ENCODE peak calls at places on chromosomes 4 and X, in nine cellular contexts. One of them, this sample, is unnamed.

GRCh38 chrX:14497184-14497666 is 32.1 kb upstream of the GLRA2 start:
- DNase-seq in Peyer's patch: peak; percentile 17
- DNase-seq in BE2C: no peak
- DNase-seq in AG10803: peak; percentile 8
- DNase-seq in transverse colon: no peak
- DNase-seq in PC-3: no peak
- DNase-seq in H1: no peak
- DNase-seq in cardiac fibroblast: peak; percentile 15
- DNase-seq in left ventricle myocardium inferior: no peak
- DNase-seq in this sample: peak; percentile 29

GRCh38 chrX:56233100-56233499 is 944 bp downstream of the KLF8 start:
- DNase-seq in left ventricle myocardium inferior: no peak
- DNase-seq in cardiac fibroblast: peak; percentile 2
- DNase-seq in BE2C: no peak
- DNase-seq in AG10803: no peak
- DNase-seq in transverse colon: no peak
- DNase-seq in PC-3: no peak
- DNase-seq in H1: peak; percentile 43
- DNase-seq in Peyer's patch: no peak
- DNase-seq in this sample: no peak

GRCh38 chr4:141686146-141686775 is 49.9 kb downstream of the IL15 start:
- DNase-seq in PC-3: peak; percentile 78
- DNase-seq in left ventricle myocardium inferior: no peak
- DNase-seq in cardiac fibroblast: peak; percentile 90
- DNase-seq in AG10803: peak; percentile 15
- DNase-seq in H1: no peak
- DNase-seq in Peyer's patch: no peak
- DNase-seq in transverse colon: no peak
- DNase-seq in BE2C: no peak
- DNase-seq in this sample: no peak

GRCh38 chrX:143462696-143463095 is 54.6 kb downstream of the SPANXN3 start:
- DNase-seq in left ventricle myocardium inferior: no peak
- DNase-seq in PC-3: no peak
- DNase-seq in cardiac fibroblast: no peak
- DNase-seq in H1: no peak
- DNase-seq in Peyer's patch: no peak
- DNase-seq in transverse colon: no peak
- DNase-seq in AG10803: no peak
- DNase-seq in BE2C: no peak
- DNase-seq in this sample: no peak

GRCh38 chrX:131704136-131704695 is 160.3 kb downstream of the OR13H1 start:
- DNase-seq in PC-3: peak; percentile 37
- DNase-seq in transverse colon: peak; percentile 93
- DNase-seq in BE2C: no peak
- DNase-seq in left ventricle myocardium inferior: no peak
- DNase-seq in Peyer's patch: peak; percentile 93
- DNase-seq in cardiac fibroblast: no peak
- DNase-seq in AG10803: peak; percentile 5
- DNase-seq in H1: no peak
- DNase-seq in this sample: peak; percentile 14

GRCh38 chr4:30720656-30721352 is 635 bp downstream of the PCDH7 start:
- DNase-seq in BE2C: peak; percentile 63
- DNase-seq in Peyer's patch: no peak
- DNase-seq in AG10803: peak; percentile 9
- DNase-seq in left ventricle myocardium inferior: peak; percentile 25
- DNase-seq in transverse colon: peak; percentile 12
- DNase-seq in H1: peak; percentile 69
- DNase-seq in PC-3: peak; percentile 21
- DNase-seq in cardiac fibroblast: peak; percentile 48
- DNase-seq in this sample: no peak

GRCh38 chr4:76892001-76892400 is 5.9 kb downstream of the SOWAHB start:
- DNase-seq in Peyer's patch: no peak
- DNase-seq in BE2C: no peak
- DNase-seq in cardiac fibroblast: no peak
- DNase-seq in transverse colon: no peak
- DNase-seq in H1: no peak
- DNase-seq in PC-3: no peak
- DNase-seq in AG10803: peak; percentile 51
- DNase-seq in left ventricle myocardium inferior: no peak
- DNase-seq in this sample: no peak

GRCh38 chr4:152996672-152997071 is 60.5 kb downstream of the FHDC1 start:
- DNase-seq in AG10803: no peak
- DNase-seq in H1: no peak
- DNase-seq in left ventricle myocardium inferior: no peak
- DNase-seq in BE2C: no peak
- DNase-seq in cardiac fibroblast: no peak
- DNase-seq in transverse colon: no peak
- DNase-seq in Peyer's patch: no peak
- DNase-seq in PC-3: no peak
- DNase-seq in this sample: no peak

GRCh38 chrX:145823132-145823531 is 5.5 kb downstream of the SLITRK2 start:
- DNase-seq in PC-3: no peak
- DNase-seq in AG10803: no peak
- DNase-seq in cardiac fibroblast: no peak
- DNase-seq in H1: no peak
- DNase-seq in BE2C: no peak
- DNase-seq in transverse colon: no peak
- DNase-seq in left ventricle myocardium inferior: no peak
- DNase-seq in Peyer's patch: no peak
- DNase-seq in this sample: no peak

GRCh38 chr4:7911044-7911578 is 28.6 kb downstream of the AFAP1 start:
- DNase-seq in AG10803: peak; percentile 96
- DNase-seq in H1: no peak
- DNase-seq in BE2C: peak; percentile 84
- DNase-seq in PC-3: no peak
- DNase-seq in transverse colon: no peak
- DNase-seq in cardiac fibroblast: peak; percentile 96
- DNase-seq in Peyer's patch: no peak
- DNase-seq in left ventricle myocardium inferior: no peak
- DNase-seq in this sample: no peak
- H3K4me3 ChIP-seq in AG10803: peak overlapping the region; percentile 54
- H3K4me3 ChIP-seq in H1: no peak overlapping the region
- H3K4me3 ChIP-seq in BE2C: peak overlapping the region; percentile 11
- H3K4me3 ChIP-seq in PC-3: no peak overlapping the region
- H3K4me3 ChIP-seq in transverse colon: no peak overlapping the region
- H3K4me3 ChIP-seq in cardiac fibroblast: peak overlapping the region; percentile 11
- H3K4me3 ChIP-seq in Peyer's patch: no peak overlapping the region
- H3K4me3 ChIP-seq in left ventricle myocardium inferior: peak overlapping the region; percentile 38
- H3K4me3 ChIP-seq in this sample: no peak overlapping the region

DNA sequence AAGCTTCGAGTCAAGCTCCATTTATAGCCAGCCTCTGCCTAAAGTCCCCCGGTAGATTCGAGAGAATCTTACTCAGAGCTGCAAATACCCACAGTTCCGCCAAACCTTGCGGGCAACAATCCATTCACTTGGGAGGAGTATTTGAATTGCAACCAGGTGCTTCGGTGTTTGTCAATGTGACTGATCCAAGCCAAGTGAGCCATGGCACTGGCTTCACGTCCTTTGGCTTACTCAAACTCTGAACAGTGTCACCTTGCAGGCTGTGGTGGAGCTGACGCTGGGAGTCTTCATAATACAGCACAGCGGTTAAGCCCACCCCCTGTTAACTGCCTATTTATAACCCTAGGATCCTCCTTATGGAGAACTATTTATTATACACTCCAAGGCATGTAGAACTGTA is 11.2 kb downstream of the CD40LG start:
- DNase-seq in left ventricle myocardium inferior: no peak
- DNase-seq in cardiac fibroblast: no peak
- DNase-seq in Peyer's patch: no peak
- DNase-seq in H1: no peak
- DNase-seq in BE2C: no peak
- DNase-seq in AG10803: no peak
- DNase-seq in PC-3: no peak
- DNase-seq in transverse colon: no peak
- DNase-seq in this sample: no peak
- H3K4me3 ChIP-seq in left ventricle myocardium inferior: no peak overlapping the region
- H3K4me3 ChIP-seq in cardiac fibroblast: no peak overlapping the region
- H3K4me3 ChIP-seq in Peyer's patch: no peak overlapping the region
- H3K4me3 ChIP-seq in H1: no peak overlapping the region
- H3K4me3 ChIP-seq in BE2C: no peak overlapping the region
- H3K4me3 ChIP-seq in AG10803: no peak overlapping the region
- H3K4me3 ChIP-seq in PC-3: no peak overlapping the region
- H3K4me3 ChIP-seq in transverse colon: no peak overlapping the region
- H3K4me3 ChIP-seq in this sample: no peak overlapping the region

GRCh38 chrX:46327229-46328081 is 217.8 kb downstream of the ZNF674 start:
- DNase-seq in BE2C: no peak
- DNase-seq in H1: peak; percentile 56
- DNase-seq in cardiac fibroblast: peak; percentile 44
- DNase-seq in left ventricle myocardium inferior: peak; percentile 15
- DNase-seq in PC-3: peak; percentile 91
- DNase-seq in Peyer's patch: no peak
- DNase-seq in AG10803: peak; percentile 75
- DNase-seq in transverse colon: peak; percentile 31
- DNase-seq in this sample: no peak
- H3K4me3 ChIP-seq in BE2C: no peak overlapping the region
- H3K4me3 ChIP-seq in H1: peak overlapping the region; percentile 7
- H3K4me3 ChIP-seq in cardiac fibroblast: no peak overlapping the region
- H3K4me3 ChIP-seq in left ventricle myocardium inferior: peak overlapping the region; percentile 58
- H3K4me3 ChIP-seq in PC-3: peak overlapping the region; percentile 64
- H3K4me3 ChIP-seq in Peyer's patch: no peak overlapping the region
- H3K4me3 ChIP-seq in AG10803: no peak overlapping the region
- H3K4me3 ChIP-seq in transverse colon: no peak overlapping the region
- H3K4me3 ChIP-seq in this sample: no peak overlapping the region

GRCh38 chr4:13641084-13641483 is 13.6 kb upstream of the BOD1L1 start:
- DNase-seq in H1: no peak
- DNase-seq in Peyer's patch: no peak
- DNase-seq in PC-3: no peak
- DNase-seq in AG10803: no peak
- DNase-seq in BE2C: no peak
- DNase-seq in left ventricle myocardium inferior: no peak
- DNase-seq in cardiac fibroblast: no peak
- DNase-seq in transverse colon: no peak
- DNase-seq in this sample: no peak

GRCh38 chr4:13645075-13645474 is 17.6 kb upstream of the BOD1L1 start:
- DNase-seq in left ventricle myocardium inferior: no peak
- DNase-seq in PC-3: no peak
- DNase-seq in AG10803: no peak
- DNase-seq in transverse colon: no peak
- DNase-seq in BE2C: no peak
- DNase-seq in H1: no peak
- DNase-seq in Peyer's patch: no peak
- DNase-seq in cardiac fibroblast: no peak
- DNase-seq in this sample: no peak

GRCh38 chr4:13642163-13642562 is 14.6 kb upstream of the BOD1L1 start:
- DNase-seq in PC-3: peak; percentile 35
- DNase-seq in H1: no peak
- DNase-seq in Peyer's patch: no peak
- DNase-seq in cardiac fibroblast: peak; percentile 66
- DNase-seq in transverse colon: no peak
- DNase-seq in left ventricle myocardium inferior: no peak
- DNase-seq in BE2C: no peak
- DNase-seq in AG10803: peak; percentile 21
- DNase-seq in this sample: no peak

GRCh38 chr4:13642576-13642975 is 15.1 kb upstream of the BOD1L1 start:
- DNase-seq in BE2C: no peak
- DNase-seq in transverse colon: no peak
- DNase-seq in left ventricle myocardium inferior: no peak
- DNase-seq in AG10803: peak; percentile 37
- DNase-seq in PC-3: peak; percentile 19
- DNase-seq in Peyer's patch: no peak
- DNase-seq in H1: no peak
- DNase-seq in cardiac fibroblast: peak; percentile 62
- DNase-seq in this sample: no peak

GRCh38 chr4:13640149-13640671 is 12.7 kb upstream of the BOD1L1 start:
- DNase-seq in H1: no peak
- DNase-seq in transverse colon: no peak
- DNase-seq in AG10803: peak; percentile 38
- DNase-seq in PC-3: peak; percentile 92
- DNase-seq in BE2C: peak; percentile 19
- DNase-seq in cardiac fibroblast: peak; percentile 71
- DNase-seq in left ventricle myocardium inferior: no peak
- DNase-seq in Peyer's patch: no peak
- DNase-seq in this sample: no peak
- H3K4me3 ChIP-seq in H1: no peak overlapping the region
- H3K4me3 ChIP-seq in transverse colon: no peak overlapping the region
- H3K4me3 ChIP-seq in AG10803: no peak overlapping the region
- H3K4me3 ChIP-seq in PC-3: no peak overlapping the region
- H3K4me3 ChIP-seq in BE2C: no peak overlapping the region
- H3K4me3 ChIP-seq in cardiac fibroblast: no peak overlapping the region
- H3K4me3 ChIP-seq in left ventricle myocardium inferior: no peak overlapping the region
- H3K4me3 ChIP-seq in Peyer's patch: no peak overlapping the region
- H3K4me3 ChIP-seq in this sample: no peak overlapping the region

GRCh38 chr4:67702166-67702565 is 1.2 kb upstream of the UBA6 start:
- DNase-seq in BE2C: no peak
- DNase-seq in AG10803: no peak
- DNase-seq in transverse colon: no peak
- DNase-seq in PC-3: no peak
- DNase-seq in H1: no peak
- DNase-seq in cardiac fibroblast: no peak
- DNase-seq in left ventricle myocardium inferior: no peak
- DNase-seq in Peyer's patch: no peak
- DNase-seq in this sample: no peak
- H3K4me3 ChIP-seq in BE2C: peak overlapping the region; percentile 74
- H3K4me3 ChIP-seq in AG10803: no peak overlapping the region
- H3K4me3 ChIP-seq in transverse colon: no peak overlapping the region
- H3K4me3 ChIP-seq in PC-3: peak overlapping the region; percentile 86
- H3K4me3 ChIP-seq in H1: peak overlapping the region; percentile 92
- H3K4me3 ChIP-seq in cardiac fibroblast: peak overlapping the region; percentile 86
- H3K4me3 ChIP-seq in left ventricle myocardium inferior: peak overlapping the region; percentile 89
- H3K4me3 ChIP-seq in Peyer's patch: no peak overlapping the region
- H3K4me3 ChIP-seq in this sample: peak overlapping the region; percentile 92

GRCh38 chr4:70721747-70722146 is at the start of gene RUFY3:
- DNase-seq in BE2C: peak; percentile 76
- DNase-seq in PC-3: no peak
- DNase-seq in Peyer's patch: no peak
- DNase-seq in H1: no peak
- DNase-seq in cardiac fibroblast: peak; percentile 95
- DNase-seq in transverse colon: no peak
- DNase-seq in AG10803: peak; percentile 95
- DNase-seq in left ventricle myocardium inferior: no peak
- DNase-seq in this sample: no peak
- H3K4me3 ChIP-seq in BE2C: peak within 1 kb of the TSS; percentile 90
- H3K4me3 ChIP-seq in PC-3: no peak within 1 kb of the TSS
- H3K4me3 ChIP-seq in Peyer's patch: no peak within 1 kb of the TSS
- H3K4me3 ChIP-seq in H1: no peak within 1 kb of the TSS
- H3K4me3 ChIP-seq in cardiac fibroblast: peak within 1 kb of the TSS; percentile 64
- H3K4me3 ChIP-seq in transverse colon: peak within 1 kb of the TSS; percentile 21
- H3K4me3 ChIP-seq in AG10803: peak within 1 kb of the TSS; percentile 73
- H3K4me3 ChIP-seq in left ventricle myocardium inferior: peak within 1 kb of the TSS; percentile 64
- H3K4me3 ChIP-seq in this sample: peak within 1 kb of the TSS; percentile 41

This sample was measured in Jurkat, Clone E6-1.